ENCODE peak calls at places on chromosomes 1 and 21, in four cellular contexts. I is HEK293T, C is HepG2, E is GM12878. B is an unnamed sample.

GRCh38 chr1:21897844-21898243 is 39.3 kb downstream of the HSPG2 start:
- DNase-seq in C (no peak), E (no peak), I (no peak), B (no peak)

GRCh38 chr21:43663033-43663432 is 3.7 kb downstream of the RRP1B start:
- DNase-seq in C (no peak), I (no peak), E (no peak), B (no peak)

GRCh38 chr1:204258213-204259115 is 44.7 kb upstream of the GOLT1A start:
- DNase-seq in C (peak), E (no peak), I (peak), B (peak)

GRCh38 chr1:221719987-221720386 is 21.9 kb downstream of the DUSP10 start:
- DNase-seq in E (no peak), I (no peak), C (no peak), B (no peak)

GRCh38 chr1:1435911-1436633 is 582 bp downstream of the VWA1 start:
- DNase-seq in I (peak), E (no peak), C (no peak), B (no peak)

GRCh38 chr1:243234978-243235657 is 20.0 kb downstream of the CEP170 start:
- DNase-seq in E (no peak), C (no peak), I (no peak), B (no peak)

GRCh38 chr1:153394391-153394790 is 3.5 kb upstream of the S100A8 start:
- DNase-seq in C (no peak), E (no peak), I (no peak), B (no peak)

GRCh38 chr21:42338730-42339715 is 11.8 kb downstream of the TFF2 start:
- DNase-seq in C (no peak), I (no peak), E (no peak), B (no peak)

GRCh38 chr1:7315946-7316345 is 455.1 kb upstream of the VAMP3 start:
- DNase-seq in C (no peak), I (no peak), E (no peak), B (no peak)

GRCh38 chr1:226679853-226680516 is 59.1 kb downstream of the ITPKB start:
- DNase-seq in E (no peak), I (peak), C (no peak), B (peak)

GRCh38 chr1:93908394-93909145 is 660 bp downstream of the GCLM start:
- DNase-seq in E (no peak), C (peak), I (peak), B (peak)

GRCh38 chr1:181010789-181011188 is 11.9 kb downstream of the STX6 start:
- DNase-seq in I (no peak), E (no peak), C (no peak), B (no peak)

GRCh38 chr1:93567255-93567918 is 114.2 kb downstream of the BCAR3 start:
- DNase-seq in I (no peak), E (no peak), C (peak), B (peak)

GRCh38 chr1:100670083-100670482 is 49.5 kb upstream of the VCAM1 start:
- DNase-seq in I (no peak), C (no peak), E (no peak), B (no peak)

GRCh38 chr1:204756349-204756748 is 70.8 kb upstream of the LRRN2 start:
- DNase-seq in C (no peak), E (no peak), I (no peak), B (no peak)

GRCh38 chr1:5857508-5858090 is 134.6 kb downstream of the NPHP4 start:
- DNase-seq in C (no peak), E (no peak), I (no peak), B (no peak)

GRCh38 chr1:230277201-230277771 is 148.8 kb downstream of the PGBD5 start:
- DNase-seq in I (no peak), C (no peak), E (no peak), B (no peak)

GRCh38 chr1:109242387-109242786 is 7.0 kb upstream of the CELSR2 start:
- DNase-seq in I (no peak), C (no peak), E (no peak), B (no peak)

GRCh38 chr1:3462356-3463012 is 8.0 kb downstream of the ARHGEF16 start:
- DNase-seq in I (no peak), C (no peak), E (no peak), B (no peak)

GRCh38 chr1:3944621-3944914 is 44.5 kb upstream of the C1orf174 start:
- DNase-seq in E (no peak), I (no peak), C (no peak), B (no peak)

GRCh38 chr1:55669308-55669707 is 454.1 kb upstream of the USP24 start:
- DNase-seq in I (peak), E (no peak), C (no peak), B (no peak)

GRCh38 chr1:86648255-86648654 is 56.1 kb upstream of the SH3GLB1 start:
- DNase-seq in I (peak), C (no peak), E (no peak), B (no peak)

GRCh38 chr1:19037659-19038058 is 81.2 kb upstream of the IFFO2 start:
- DNase-seq in E (no peak), C (no peak), I (no peak), B (no peak)

GRCh38 chr21:16608209-16608830 is 878.5 kb downstream of the USP25 start:
- DNase-seq in C (peak), I (no peak), E (no peak), B (no peak)

GRCh38 chr1:89339039-89339438 is 24.8 kb upstream of the GBP6 start:
- DNase-seq in I (no peak), C (no peak), E (no peak), B (no peak)

GRCh38 chr1:32989160-32989894 is 24.7 kb upstream of the RNF19B start:
- DNase-seq in I (no peak), C (no peak), E (no peak), B (peak)

GRCh38 chr1:7912743-7913557 is 27.7 kb downstream of the TNFRSF9 start:
- DNase-seq in C (no peak), I (no peak), E (no peak), B (peak)

GRCh38 chr1:20702416-20702815 is 15.4 kb downstream of the KIF17 start:
- DNase-seq in E (no peak), C (no peak), I (no peak), B (no peak)

GRCh38 chr1:28243685-28244439 is 7.9 kb downstream of the ATP5IF1 start:
- DNase-seq in E (no peak), C (no peak), I (no peak), B (no peak)

GRCh38 chr1:221336141-221336540 is 405.7 kb downstream of the DUSP10 start:
- DNase-seq in E (no peak), C (peak), I (no peak), B (no peak)

GRCh38 chr1:233183226-233184020 is 112.1 kb downstream of the PCNX2 start:
- DNase-seq in C (no peak), E (no peak), I (no peak), B (no peak)

GRCh38 chr1:70220517-70221240 is 501 bp upstream of the SRSF11 start:
- DNase-seq in I (no peak), E (no peak), C (no peak), B (peak)

GRCh38 chr1:47231314-47232186 is 475 bp downstream of the TAL1 start:
- DNase-seq in E (peak), I (no peak), C (no peak), B (peak)

GRCh38 chr1:20771780-20772179 is 15.3 kb downstream of the HP1BP3 start:
- DNase-seq in C (no peak), I (no peak), E (no peak), B (no peak)

GRCh38 chr1:234956821-234957329 is 171.8 kb downstream of the TOMM20 start:
- DNase-seq in E (no peak), I (no peak), C (peak), B (peak)
- TF ChIP-seq TARDBP in E (no peak), I (no peak), C (no peak), B (no peak)

GRCh38 chr1:9657521-9658032 is 6.0 kb downstream of the PIK3CD start:
- DNase-seq in C (no peak), E (no peak), I (no peak), B (peak)
- TF ChIP-seq TARDBP in C (no peak), E (no peak), I (no peak), B (no peak)

DNA sequence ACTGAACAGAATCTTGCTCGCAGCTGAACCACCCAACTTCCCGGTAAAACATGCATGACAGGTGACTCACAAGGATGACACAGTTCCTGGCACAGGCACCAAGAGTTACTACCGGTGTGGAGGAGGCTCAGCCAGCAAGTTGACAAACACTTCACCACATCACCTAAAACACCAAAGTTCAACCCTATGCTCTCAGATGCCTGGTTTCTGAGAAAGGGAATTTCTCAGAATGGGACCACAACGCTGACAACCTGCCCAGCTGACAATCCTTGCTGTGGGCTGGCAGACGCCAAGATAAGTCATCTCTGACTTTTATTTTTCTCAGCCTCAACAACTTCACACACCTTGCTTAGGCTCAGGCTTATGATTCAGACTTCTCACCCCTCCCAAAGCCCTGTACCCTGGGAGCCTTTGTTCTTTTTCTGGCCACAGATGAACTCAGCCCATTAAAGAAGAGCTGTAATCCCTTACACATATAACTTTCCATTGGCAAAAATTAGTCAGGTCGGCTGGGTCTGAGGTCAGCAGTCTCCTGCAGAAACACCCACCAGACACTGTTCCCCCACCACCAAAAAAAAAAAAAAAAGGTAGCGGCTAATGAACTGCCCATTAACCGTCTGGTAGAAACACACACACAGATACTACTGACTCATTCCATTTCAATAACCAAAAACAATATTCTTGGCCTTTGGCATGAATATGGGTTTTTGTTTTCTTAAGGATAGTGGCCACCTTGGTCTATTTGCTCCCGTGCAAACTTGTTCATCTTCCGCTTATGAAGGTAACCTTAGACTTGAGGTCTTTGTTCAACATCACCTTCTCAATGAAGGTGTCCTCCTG is 10.8 kb upstream of the TIAM1 start:
- DNase-seq in C (no peak), E (peak), I (no peak), B (no peak)
- TF ChIP-seq TARDBP in C (no peak), E (no peak), I (no peak), B (no peak)

GRCh38 chr1:44237721-44238457 is 24.6 kb downstream of the DMAP1 start:
- DNase-seq in C (no peak), E (no peak), I (peak), B (peak)
- TF ChIP-seq TARDBP in C (no peak), E (no peak), I (no peak), B (peak)

GRCh38 chr1:207402744-207403143 is 51.4 kb upstream of the CR2 start:
- DNase-seq in E (no peak), C (no peak), I (no peak), B (no peak)

GRCh38 chr1:207412845-207413244 is 41.3 kb upstream of the CR2 start:
- DNase-seq in I (no peak), E (no peak), C (no peak), B (no peak)

GRCh38 chr1:207405814-207406213 is 48.3 kb upstream of the CR2 start:
- DNase-seq in E (no peak), C (no peak), I (no peak), B (no peak)

GRCh38 chr1:207404849-207405525 is 49.1 kb upstream of the CR2 start:
- DNase-seq in C (peak), E (no peak), I (peak), B (peak)

DNA sequence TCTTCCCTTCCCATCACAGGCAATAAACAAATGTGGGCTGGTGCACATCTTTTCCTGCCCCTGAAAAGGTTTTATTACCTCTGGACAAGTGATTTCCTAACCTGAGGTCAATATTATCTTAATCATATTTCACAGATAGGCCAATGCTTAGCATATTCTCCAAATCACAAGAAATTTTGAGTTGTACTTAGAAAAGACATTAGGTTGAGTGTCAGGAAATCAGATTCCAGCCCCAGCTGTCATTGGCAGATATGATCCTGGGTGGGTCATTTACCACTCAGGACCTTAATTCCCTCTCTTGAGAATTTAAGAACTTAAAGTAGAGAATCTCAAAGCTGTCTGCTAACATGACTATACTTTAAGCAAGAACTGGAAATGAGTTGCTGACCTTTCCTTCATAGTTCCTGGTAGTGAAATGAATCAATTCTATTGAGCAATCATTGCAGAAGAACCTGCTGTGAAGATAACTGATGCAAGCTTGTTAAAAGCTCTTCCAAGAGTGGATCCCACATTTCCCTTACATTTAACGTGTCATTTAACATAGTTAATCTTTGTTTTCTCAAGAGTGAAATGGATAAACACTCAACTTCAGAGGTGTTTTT is 46.4 kb upstream of the CR2 start:
- DNase-seq in E (no peak), I (no peak), C (no peak), B (peak)
- TF ChIP-seq TARDBP in E (no peak), I (no peak), C (no peak), B (no peak)

GRCh38 chr1:113872219-113872934 is 865 bp upstream of the PTPN22 start:
- DNase-seq in E (no peak), C (no peak), I (no peak), B (no peak)
- TF ChIP-seq TARDBP in E (no peak), C (no peak), I (no peak), B (no peak)

DNA sequence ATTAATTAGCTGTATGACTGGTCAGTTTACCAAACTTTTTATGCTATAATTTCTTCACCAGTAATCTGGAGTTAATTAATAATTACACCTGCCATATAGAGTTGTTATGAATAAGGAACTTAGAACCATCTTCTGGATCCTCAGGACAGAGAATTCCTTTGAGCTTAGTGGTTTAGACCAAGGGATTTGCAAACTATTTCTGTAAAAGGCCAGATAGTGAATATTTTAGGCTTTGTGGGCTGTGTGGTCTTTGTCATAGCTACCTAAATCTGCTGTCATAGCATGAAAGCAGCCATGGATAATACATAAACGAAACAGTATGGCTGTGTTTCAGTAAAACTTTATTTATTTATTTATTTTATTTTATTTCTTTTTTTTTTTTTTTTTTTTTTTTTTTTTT is 9.0 kb downstream of the TIMM17A start:
- DNase-seq in E (no peak), C (no peak), I (no peak), B (no peak)
- TF ChIP-seq TARDBP in E (no peak), C (no peak), I (no peak), B (no peak)

GRCh38 chr1:23931481-23931880 is 18.3 kb upstream of the CNR2 start:
- DNase-seq in E (no peak), C (no peak), I (no peak), B (no peak)
- TF ChIP-seq TARDBP in E (no peak), C (no peak), I (no peak), B (no peak)

GRCh38 chr1:45334308-45335245 is 5.4 kb upstream of the TOE1 start:
- DNase-seq in C (no peak), E (no peak), I (no peak), B (no peak)
- TF ChIP-seq TARDBP in C (no peak), E (no peak), I (no peak), B (no peak)